ENCODE peak calls at places on chromosomes 7 and 10, in six cellular contexts. N, L, U, M, O and W are unnamed samples.

GRCh38 chr7:139697031-139697430 is 80.8 kb downstream of the HIPK2 start:
- DNase-seq in N (no peak), L (no peak), U (no peak), M (no peak), O (peak; percentile 94), W (no peak)

GRCh38 chr7:116820149-116820548 is 42.2 kb upstream of the CAPZA2 start:
- DNase-seq in N (no peak), L (no peak), U (no peak), M (no peak), O (no peak), W (no peak)

GRCh38 chr7:134154581-134155130 is 27.5 kb downstream of the LRGUK start:
- DNase-seq in N (no peak), L (no peak), U (no peak), M (no peak), O (no peak), W (peak; percentile 2)

GRCh38 chr10:31353574-31353973 is 34.6 kb downstream of the ZEB1 start:
- DNase-seq in N (peak; percentile 78), L (no peak), U (no peak), M (peak; percentile 46), O (no peak), W (peak; percentile 92)

GRCh38 chr7:36190447-36191291 is 37.6 kb downstream of the EEPD1 start:
- DNase-seq in N (no peak), L (no peak), U (no peak), M (no peak), O (no peak), W (no peak)

GRCh38 chr7:132250480-132251326 is 325.6 kb downstream of the PLXNA4 start:
- DNase-seq in N (no peak), L (no peak), U (no peak), M (no peak), O (no peak), W (no peak)

GRCh38 chr10:87578799-87579401 is 74.2 kb downstream of the MINPP1 start:
- DNase-seq in N (no peak), L (no peak), U (no peak), M (no peak), O (no peak), W (peak; percentile 14)

GRCh38 chr10:27391325-27391724 is 112.8 kb upstream of the RAB18 start:
- DNase-seq in N (no peak), L (no peak), U (no peak), M (no peak), O (no peak), W (peak; percentile 89)